ENCODE peak calls at places on chromosome 11, in eight cellular contexts. X, D, K, F, A, G, P and E are unnamed samples.

GRCh38 chr11:85182437-85183109 is 444.6 kb downstream of the DLG2 start:
- DNase-seq in X (no peak), D (no peak), K (no peak), F (peak; percentile 14), A (no peak), G (peak; percentile 87), P (no peak), E (no peak)

GRCh38 chr11:66868726-66869291 is 11.9 kb downstream of the LRFN4 start:
- DNase-seq in X (no peak), D (peak; percentile 63), K (peak; percentile 89), F (peak; percentile 95), A (peak; percentile 89), G (peak; percentile 94), P (peak; percentile 94), E (peak; percentile 85)

GRCh38 chr11:18065572-18065971 is 19.5 kb upstream of the TPH1 start:
- DNase-seq in X (no peak), D (peak; percentile 67), K (no peak), F (no peak), A (peak; percentile 32), G (no peak), P (no peak), E (no peak)

GRCh38 chr11:8721740-8722139 is 39.1 kb downstream of the RPL27A start:
- DNase-seq in X (no peak), D (no peak), K (no peak), F (no peak), A (peak; percentile 17), G (no peak), P (no peak), E (no peak)

GRCh38 chr11:43327987-43328386 is 16.2 kb downstream of the API5 start:
- DNase-seq in X (no peak), D (no peak), K (no peak), F (no peak), A (no peak), G (no peak), P (no peak), E (peak; percentile 54)

GRCh38 chr11:72308226-72309073 is 64.5 kb upstream of the PHOX2A start:
- DNase-seq in X (no peak), D (no peak), K (no peak), F (no peak), A (no peak), G (no peak), P (peak; percentile 25), E (no peak)

GRCh38 chr11:122817121-122817520 is 21.2 kb upstream of the CRTAM start:
- DNase-seq in X (no peak), D (no peak), K (no peak), F (no peak), A (peak; percentile 13), G (no peak), P (no peak), E (no peak)

GRCh38 chr11:78145511-78146030 is 6.1 kb upstream of the ALG8 start:
- DNase-seq in X (no peak), D (no peak), K (no peak), F (no peak), A (no peak), G (no peak), P (no peak), E (no peak)

GRCh38 chr11:120128392-120129172 is 9.3 kb downstream of the TRIM29 start:
- DNase-seq in X (peak; percentile 93), D (peak; percentile 88), K (no peak), F (no peak), A (peak; percentile 91), G (no peak), P (no peak), E (no peak)

GRCh38 chr11:86495341-86495740 is 120.7 kb downstream of the CCDC81 start:
- DNase-seq in X (no peak), D (no peak), K (no peak), F (no peak), A (no peak), G (no peak), P (no peak), E (no peak)

GRCh38 chr11:14973621-14974020 is 1.5 kb upstream of the CALCA start:
- DNase-seq in X (peak; percentile 60), D (no peak), K (peak; percentile 63), F (no peak), A (no peak), G (peak; percentile 60), P (no peak), E (no peak)

GRCh38 chr11:47631473-47631872 is 10.9 kb downstream of the MTCH2 start:
- DNase-seq in X (no peak), D (no peak), K (no peak), F (no peak), A (no peak), G (no peak), P (no peak), E (no peak)

GRCh38 chr11:27317751-27318150 is 45.3 kb downstream of the CCDC34 start:
- DNase-seq in X (no peak), D (no peak), K (no peak), F (no peak), A (no peak), G (no peak), P (no peak), E (no peak)

GRCh38 chr11:60349990-60350389 is 22.9 kb downstream of the MS4A6E start:
- DNase-seq in X (no peak), D (no peak), K (no peak), F (no peak), A (no peak), G (no peak), P (no peak), E (no peak)

GRCh38 chr11:111077938-111078337 is 167.6 kb upstream of the POU2AF2 start:
- DNase-seq in X (no peak), D (no peak), K (no peak), F (no peak), A (no peak), G (no peak), P (no peak), E (no peak)

GRCh38 chr11:69650081-69650831 is 9.3 kb downstream of the CCND1 start:
- DNase-seq in X (peak; percentile 61), D (peak; percentile 84), K (no peak), F (no peak), A (no peak), G (no peak), P (no peak), E (no peak)

GRCh38 chr11:118634435-118635236 is 27.2 kb downstream of the PHLDB1 start:
- DNase-seq in X (peak; percentile 94), D (peak; percentile 84), K (peak; percentile 89), F (no peak), A (peak; percentile 88), G (peak; percentile 96), P (no peak), E (peak; percentile 90)

GRCh38 chr11:80837051-80837450 is 1396.2 kb upstream of the TENM4 start:
- DNase-seq in X (no peak), D (no peak), K (no peak), F (no peak), A (no peak), G (no peak), P (no peak), E (no peak)

DNA sequence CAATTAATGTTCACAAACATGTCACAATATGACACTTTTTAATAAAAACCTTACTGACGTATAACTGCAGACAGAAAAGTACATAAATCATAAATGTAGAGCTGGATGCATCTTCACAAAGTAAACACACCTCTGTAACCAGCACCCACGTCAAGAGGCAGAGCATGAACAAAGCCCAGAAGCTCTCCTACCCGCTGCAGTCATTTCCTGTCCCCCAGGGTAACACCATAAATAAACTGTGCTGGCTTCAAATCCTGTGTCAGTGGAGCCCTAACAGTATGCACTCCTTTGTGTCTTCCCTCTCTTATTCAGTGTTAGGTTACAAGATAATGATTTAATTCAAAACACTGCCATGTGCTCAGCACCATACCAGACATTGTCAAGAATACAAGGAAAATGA is 5.7 kb downstream of the SYT13 start:
- DNase-seq in X (no peak), D (no peak), K (no peak), F (no peak), A (no peak), G (no peak), P (no peak), E (no peak)
- TF ChIP-seq POLR2AphosphoS5 in X (no peak), D (no peak), K (no peak), F (no peak), A (no peak), G (no peak), P (no peak), E (no peak)

DNA sequence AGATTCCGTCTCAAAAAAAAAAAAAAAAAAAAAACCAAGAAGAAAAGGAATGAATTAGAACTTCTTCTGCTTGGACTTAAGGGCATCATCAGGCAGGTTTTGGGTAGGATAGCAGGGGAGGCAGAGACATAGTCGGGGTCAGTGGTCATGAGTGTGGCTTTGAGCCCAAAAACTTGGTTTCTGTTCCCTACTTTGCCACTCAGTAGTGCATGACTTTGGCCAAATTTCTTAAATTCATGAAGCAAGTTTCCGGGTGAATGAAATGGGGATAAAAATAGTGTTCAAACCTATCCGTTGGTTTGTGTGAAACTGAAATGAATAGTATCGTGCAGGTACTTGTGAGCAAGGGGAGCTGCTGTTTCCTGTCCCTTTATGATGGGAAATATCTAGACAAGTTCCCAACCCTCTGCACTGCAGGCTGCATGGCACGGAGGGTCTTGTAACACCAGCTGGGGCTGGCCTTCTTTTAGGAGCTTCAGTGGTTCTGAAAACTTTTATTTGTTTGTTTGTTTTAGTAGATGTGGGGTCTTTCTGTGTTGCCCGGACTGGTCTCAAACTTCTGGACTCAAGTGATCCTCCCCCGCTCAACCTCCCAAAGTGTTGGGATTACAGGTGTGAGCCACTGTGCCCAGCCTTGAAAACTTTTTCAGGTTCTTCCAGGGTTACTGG is 18.4 kb downstream of the NEAT1 start:
- DNase-seq in X (peak; percentile 66), D (no peak), K (no peak), F (no peak), A (no peak), G (no peak), P (no peak), E (no peak)
- TF ChIP-seq POLR2AphosphoS5 in X (peak; percentile 50), D (no peak), K (no peak), F (peak; percentile 71), A (peak; percentile 76), G (no peak), P (peak; percentile 57), E (peak; percentile 7)

DNA sequence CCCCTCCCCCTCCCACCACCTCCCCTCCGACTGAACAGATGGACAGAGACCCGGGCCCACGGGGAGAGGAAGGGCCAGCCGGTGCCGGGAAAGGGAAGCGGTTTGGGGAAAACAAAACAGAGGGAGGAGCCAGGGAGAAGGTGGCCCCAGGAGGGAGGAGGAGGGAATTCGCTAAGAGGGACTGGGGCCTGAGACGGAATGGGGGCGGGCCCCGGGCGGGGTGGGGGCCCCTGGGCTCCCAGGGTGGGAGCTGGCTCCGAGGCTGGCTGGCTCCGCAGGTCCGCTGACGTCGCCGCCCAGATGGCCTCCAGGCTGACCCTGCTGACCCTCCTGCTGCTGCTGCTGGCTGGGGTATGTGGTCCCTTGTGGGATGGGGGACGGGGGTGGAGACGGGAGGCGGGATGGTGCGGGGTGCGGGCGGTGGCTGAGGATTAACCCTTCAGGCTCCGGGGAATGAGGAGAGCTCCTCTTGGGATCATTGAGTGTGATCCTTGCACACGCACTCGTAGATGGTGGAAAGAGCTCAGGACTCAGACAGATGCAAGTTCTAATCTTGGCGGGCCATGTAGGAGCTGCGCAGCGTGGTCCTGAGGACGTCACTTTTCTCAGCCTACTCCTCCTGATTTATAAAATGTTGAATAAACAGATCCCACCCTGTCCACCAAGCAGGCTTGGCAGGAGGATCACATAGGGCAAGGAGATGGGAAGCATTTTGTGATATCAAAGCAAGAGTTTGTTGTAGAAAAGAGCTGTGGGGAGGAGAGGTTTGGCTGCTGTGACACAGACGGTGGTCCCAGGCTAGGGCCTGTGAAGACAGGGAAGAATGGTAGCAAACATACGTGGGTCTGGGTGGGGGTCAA is 716 bp downstream of the SERPING1 start:
- DNase-seq in X (peak; percentile 95), D (peak; percentile 72), K (peak; percentile 87), F (no peak), A (peak; percentile 62), G (peak; percentile 96), P (no peak), E (peak; percentile 50)
- TF ChIP-seq POLR2AphosphoS5 in X (no peak), D (no peak), K (no peak), F (no peak), A (no peak), G (peak; percentile 59), P (no peak), E (no peak)

GRCh38 chr11:1691027-1691877 is 5.7 kb upstream of the KRTAP5-6 start:
- DNase-seq in X (no peak), D (no peak), K (no peak), F (no peak), A (no peak), G (no peak), P (no peak), E (no peak)
- TF ChIP-seq POLR2AphosphoS5 in X (no peak), D (no peak), K (no peak), F (no peak), A (no peak), G (no peak), P (no peak), E (no peak)